ENCODE peak calls at places on chromosomes 6 and 20, in nine cellular contexts. L is brain microvascular endothelial cell, N is testis, O is left ventricle myocardium inferior, E is body of pancreas, Y is thoracic aorta, P is ascending aorta, C is Karpas-422, I is AG04450. G is an unnamed sample.

GRCh38 chr20:47985092-47985850 is 200.0 kb upstream of the SULF2 start:
- DNase-seq in C (peak; percentile 71), I (no peak), L (no peak), Y (no peak), O (no peak), E (no peak), N (peak; percentile 63), P (peak; percentile 13), G (no peak)

GRCh38 chr6:56573142-56573541 is 69.5 kb downstream of the DST start:
- DNase-seq in C (no peak), N (no peak), I (no peak), O (no peak), L (no peak), P (no peak), Y (no peak), E (no peak), G (no peak)

GRCh38 chr20:35698298-35699126 is 640 bp downstream of the NFS1 start:
- DNase-seq in L (no peak), P (no peak), I (no peak), O (no peak), E (no peak), N (no peak), Y (no peak), C (peak; percentile 60), G (peak; percentile 28)

GRCh38 chr6:159121387-159121955 is 47.7 kb upstream of the FNDC1 start:
- DNase-seq in N (no peak), P (no peak), L (no peak), Y (no peak), O (no peak), I (no peak), E (no peak), C (no peak), G (no peak)

GRCh38 chr6:157840261-157840660 is 17.2 kb downstream of the SNX9 start:
- DNase-seq in C (no peak), L (no peak), I (no peak), Y (no peak), E (no peak), N (no peak), P (no peak), O (no peak), G (no peak)

GRCh38 chr6:74671558-74672025 is 534.3 kb downstream of the COL12A1 start:
- DNase-seq in P (peak; percentile 69), O (no peak), N (no peak), I (peak; percentile 53), L (peak; percentile 77), Y (no peak), E (no peak), C (no peak), G (no peak)

GRCh38 chr6:38997128-38997761 is 51.3 kb upstream of the GLP1R start:
- DNase-seq in C (peak; percentile 84), N (peak; percentile 50), I (no peak), Y (no peak), L (peak; percentile 25), O (peak; percentile 26), P (no peak), E (peak; percentile 50), G (no peak)

GRCh38 chr6:100446115-100446921 is 18.4 kb downstream of the SIM1 start:
- DNase-seq in I (no peak), O (no peak), C (no peak), Y (no peak), E (no peak), N (no peak), P (no peak), L (no peak), G (no peak)

GRCh38 chr6:107083047-107083768 is 32.1 kb downstream of the BEND3 start:
- DNase-seq in E (no peak), N (no peak), I (no peak), C (no peak), Y (no peak), L (no peak), P (peak; percentile 8), O (no peak), G (no peak)

GRCh38 chr20:44653536-44653935 is 2.0 kb upstream of the ADA start:
- DNase-seq in P (no peak), Y (no peak), O (no peak), I (no peak), E (no peak), C (peak; percentile 29), N (no peak), L (no peak), G (no peak)

GRCh38 chr6:15410126-15410391 is 164.2 kb downstream of the JARID2 start:
- DNase-seq in C (no peak), Y (no peak), P (no peak), E (no peak), O (no peak), N (no peak), L (no peak), I (no peak), G (no peak)

GRCh38 chr20:46955601-46956556 is 61.2 kb downstream of the EYA2 start:
- DNase-seq in L (no peak), I (peak; percentile 39), E (no peak), P (no peak), O (no peak), Y (no peak), N (no peak), C (no peak), G (no peak)

GRCh38 chr20:46826343-46826984 is 68.2 kb upstream of the EYA2 start:
- DNase-seq in Y (no peak), C (no peak), L (peak; percentile 46), O (no peak), P (no peak), I (no peak), N (no peak), E (no peak), G (no peak)

GRCh38 chr6:70299456-70299855 is 3.4 kb downstream of the COL9A1 start:
- DNase-seq in N (no peak), Y (no peak), I (no peak), E (no peak), P (no peak), O (no peak), L (peak; percentile 38), C (peak; percentile 57), G (no peak)

GRCh38 chr6:91864911-91865310 is 1278.0 kb upstream of the MAP3K7 start:
- DNase-seq in N (no peak), C (no peak), P (no peak), O (no peak), L (no peak), E (no peak), Y (no peak), I (no peak), G (no peak)

GRCh38 chr20:6048391-6048790 is 5.5 kb downstream of the LRRN4 start:
- DNase-seq in I (no peak), O (no peak), L (no peak), C (no peak), N (no peak), E (no peak), P (no peak), Y (no peak), G (no peak)

GRCh38 chr20:58897493-58897892 is 45.0 kb downstream of the GNAS start:
- DNase-seq in E (no peak), I (no peak), Y (no peak), L (no peak), C (peak; percentile 40), O (no peak), P (no peak), N (no peak), G (no peak)
- H3K27ac ChIP-seq in E (no peak overlapping the region), I (no peak overlapping the region), Y (peak overlapping the region; percentile 21), L (no peak overlapping the region), C (no peak overlapping the region), O (peak overlapping the region; percentile 61), P (no peak overlapping the region), N (peak overlapping the region; percentile 29), G (no peak overlapping the region)

GRCh38 chr20:10549511-10549910 is 114.4 kb downstream of the SLX4IP start:
- DNase-seq in P (no peak), E (no peak), O (no peak), N (no peak), C (no peak), Y (no peak), I (no peak), L (no peak), G (no peak)

GRCh38 chr20:10541668-10542411 is 106.7 kb downstream of the SLX4IP start:
- DNase-seq in Y (no peak), O (no peak), P (no peak), N (no peak), E (no peak), C (no peak), I (no peak), L (no peak), G (no peak)

GRCh38 chr20:10551732-10552724 is 116.9 kb downstream of the SLX4IP start:
- DNase-seq in N (no peak), E (no peak), P (no peak), I (no peak), Y (no peak), C (no peak), O (no peak), L (no peak), G (no peak)

GRCh38 chr20:10550204-10551118 is 115.4 kb downstream of the SLX4IP start:
- DNase-seq in P (no peak), O (no peak), L (no peak), I (no peak), E (peak; percentile 91), N (no peak), C (no peak), Y (no peak), G (no peak)

DNA sequence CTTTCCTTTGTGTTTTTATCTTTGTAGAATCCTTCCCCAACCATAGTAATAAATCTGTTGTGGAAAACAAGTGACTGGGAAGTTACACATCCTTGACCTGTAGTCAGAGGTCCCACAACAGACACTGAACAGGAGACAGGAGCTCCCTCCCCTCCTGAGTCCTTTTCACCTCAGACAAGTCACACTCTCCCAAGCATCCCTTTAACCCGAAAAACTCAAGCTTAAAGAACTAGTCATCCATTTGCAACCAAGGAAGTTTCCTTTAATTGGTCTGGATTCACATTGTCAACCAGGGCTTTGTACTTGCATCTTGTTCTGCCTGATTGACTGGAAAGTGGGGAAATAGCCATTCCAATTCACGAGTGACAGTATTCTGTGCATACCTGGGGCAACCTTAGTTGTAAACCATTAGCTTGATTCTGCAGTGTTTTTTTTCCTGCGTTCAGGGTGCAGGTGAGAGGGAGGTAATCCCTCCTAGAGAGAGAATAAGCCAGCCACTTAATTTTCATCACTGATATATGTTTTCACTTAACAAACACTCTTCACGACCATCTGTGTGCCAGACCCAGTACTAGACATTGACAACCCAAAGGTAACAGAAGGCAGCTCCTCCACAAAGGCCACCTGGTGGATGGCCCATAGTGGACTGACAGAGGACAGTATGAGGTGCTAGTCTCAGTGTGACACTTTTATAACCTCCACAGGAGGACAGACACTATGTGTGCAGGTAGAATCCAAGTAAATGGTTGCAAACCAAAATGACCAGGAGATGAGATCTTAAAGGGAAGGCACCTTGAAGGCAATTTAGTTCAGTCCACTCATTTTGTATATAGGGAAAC is 112.4 kb downstream of the SLX4IP start:
- DNase-seq in P (no peak), Y (no peak), E (no peak), C (no peak), N (no peak), L (no peak), I (no peak), O (no peak), G (no peak)
- H3K27ac ChIP-seq in P (no peak overlapping the region), Y (no peak overlapping the region), E (no peak overlapping the region), C (no peak overlapping the region), N (no peak overlapping the region), L (no peak overlapping the region), I (no peak overlapping the region), O (no peak overlapping the region), G (no peak overlapping the region)

GRCh38 chr6:143675946-143676345 is 1.8 kb upstream of the PHACTR2 start:
- DNase-seq in O (no peak), C (no peak), I (no peak), P (no peak), L (no peak), N (no peak), E (no peak), Y (no peak), G (no peak)
- H3K27ac ChIP-seq in O (peak overlapping the region; percentile 98), C (no peak overlapping the region), I (no peak overlapping the region), P (peak overlapping the region; percentile 79), L (no peak overlapping the region), N (peak overlapping the region; percentile 67), E (peak overlapping the region; percentile 30), Y (peak overlapping the region; percentile 84), G (peak overlapping the region; percentile 26)

GRCh38 chr20:40864470-40864869 is 164.2 kb upstream of the TOP1 start:
- DNase-seq in P (no peak), I (no peak), O (no peak), E (no peak), N (no peak), Y (no peak), C (no peak), L (no peak), G (no peak)
- H3K27ac ChIP-seq in P (no peak overlapping the region), I (no peak overlapping the region), O (no peak overlapping the region), E (no peak overlapping the region), N (no peak overlapping the region), Y (no peak overlapping the region), C (no peak overlapping the region), L (no peak overlapping the region), G (no peak overlapping the region)